ENCODE peak calls at places on chromosomes 3 and 15, in five cellular contexts. I, G, Y, D and P are unnamed samples.

GRCh38 chr3:41681479-41681878 is 280.4 kb downstream of the ULK4 start:
- DNase-seq in Y (no peak), D (peak), I (no peak), G (no peak), P (no peak)

GRCh38 chr3:21920431-21920830 is 169.4 kb upstream of the ZNF385D start:
- DNase-seq in I (no peak), D (no peak), Y (no peak), G (no peak), P (no peak)

GRCh38 chr3:134468519-134468918 is 17.3 kb downstream of the ANAPC13 start:
- DNase-seq in G (no peak), D (no peak), Y (no peak), I (no peak), P (no peak)

GRCh38 chr15:67303490-67304363 is 49.1 kb downstream of the IQCH start:
- DNase-seq in I (no peak), D (no peak), G (no peak), Y (peak), P (peak)

GRCh38 chr3:187987919-187988318 is 166.0 kb upstream of the LPP start:
- DNase-seq in D (no peak), G (no peak), I (no peak), Y (peak), P (no peak)

GRCh38 chr15:57321973-57322601 is 54.2 kb upstream of the CGNL1 start:
- DNase-seq in Y (no peak), I (no peak), D (no peak), G (no peak), P (no peak)

GRCh38 chr3:195045481-195045880 is 225.5 kb downstream of the XXYLT1 start:
- DNase-seq in Y (no peak), G (no peak), D (no peak), I (no peak), P (no peak)

GRCh38 chr15:96264801-96265515 is 65.5 kb upstream of the NR2F2 start:
- DNase-seq in I (no peak), G (no peak), Y (no peak), D (no peak), P (no peak)

GRCh38 chr3:107690522-107691138 is 167.9 kb downstream of the BBX start:
- DNase-seq in I (no peak), D (no peak), G (no peak), Y (no peak), P (peak)

GRCh38 chr3:129126726-129127280 is 5.2 kb upstream of the RAB43 start:
- DNase-seq in D (no peak), I (no peak), G (no peak), Y (no peak), P (no peak)

GRCh38 chr3:40258555-40258954 is 51.0 kb upstream of the EIF1B start:
- DNase-seq in I (no peak), G (no peak), Y (no peak), D (no peak), P (no peak)

GRCh38 chr3:37453393-37454391 is 279.3 kb upstream of the LRRFIP2 start:
- DNase-seq in I (peak), Y (no peak), G (peak), D (peak), P (no peak)

GRCh38 chr15:88571153-88572029 is 24.9 kb upstream of the DET1 start:
- DNase-seq in G (no peak), I (no peak), D (no peak), Y (no peak), P (no peak)

GRCh38 chr15:58146734-58147133 is 8.6 kb downstream of the AQP9 start:
- DNase-seq in G (peak), Y (no peak), D (peak), I (no peak), P (no peak)

GRCh38 chr15:68765602-68766368 is 54.9 kb downstream of the ANP32A start:
- DNase-seq in I (no peak), D (no peak), G (no peak), Y (no peak), P (no peak)

GRCh38 chr15:96337991-96338771 is 7.7 kb downstream of the NR2F2 start:
- DNase-seq in D (no peak), G (no peak), Y (no peak), I (no peak), P (no peak)

GRCh38 chr3:42979044-42979962 is at the start of gene GASK1A:
- DNase-seq in D (peak), G (peak), I (peak), Y (peak), P (no peak)

GRCh38 chr3:183244981-183245476 is 8.0 kb upstream of the B3GNT5 start:
- DNase-seq in I (no peak), Y (no peak), D (no peak), G (no peak), P (no peak)

GRCh38 chr15:101193063-101193712 is 58.7 kb downstream of the CHSY1 start:
- DNase-seq in G (peak), D (no peak), Y (no peak), I (no peak), P (no peak)

DNA sequence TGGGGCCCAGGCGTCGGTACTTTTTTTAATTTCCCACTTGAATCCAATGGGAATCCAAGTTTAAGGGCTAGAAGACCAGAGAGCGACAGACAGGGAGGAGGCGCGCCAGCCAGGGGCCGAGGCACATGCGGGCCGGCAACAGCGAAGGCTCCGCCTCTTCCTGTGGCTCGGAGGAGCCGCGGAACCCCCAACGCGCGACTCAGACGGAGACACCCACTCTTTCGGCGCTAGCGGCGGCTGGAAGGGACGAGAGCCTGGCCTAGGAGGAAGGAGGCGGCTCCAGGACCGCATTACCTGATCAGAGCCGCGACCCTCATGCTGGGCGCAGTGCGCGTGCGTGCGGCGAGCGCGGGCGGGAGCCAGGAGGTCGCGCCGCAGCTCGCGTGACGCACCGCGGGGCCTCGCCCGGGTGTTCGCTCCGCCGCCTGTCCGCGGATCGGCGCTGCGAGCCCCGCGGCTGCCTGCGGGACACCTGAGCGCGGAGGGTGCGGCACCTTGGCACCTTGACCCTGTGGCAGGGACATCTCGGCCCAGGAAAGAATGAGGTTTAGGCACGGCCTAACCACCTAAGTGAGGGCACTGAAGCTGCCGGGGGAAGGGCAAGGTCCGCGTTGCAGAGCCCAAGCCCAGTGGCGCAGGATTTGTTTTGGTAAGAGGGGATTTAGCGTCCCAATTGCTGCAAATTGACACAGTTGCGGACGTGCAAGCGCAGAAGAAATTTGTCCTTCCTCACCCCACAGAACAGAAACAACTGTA is at the start of gene DPH6:
- DNase-seq in G (peak), I (peak), D (peak), Y (peak), P (peak)
- TF ChIP-seq CTCF in G (no peak), I (no peak), D (no peak), Y (no peak), P (no peak)

DNA sequence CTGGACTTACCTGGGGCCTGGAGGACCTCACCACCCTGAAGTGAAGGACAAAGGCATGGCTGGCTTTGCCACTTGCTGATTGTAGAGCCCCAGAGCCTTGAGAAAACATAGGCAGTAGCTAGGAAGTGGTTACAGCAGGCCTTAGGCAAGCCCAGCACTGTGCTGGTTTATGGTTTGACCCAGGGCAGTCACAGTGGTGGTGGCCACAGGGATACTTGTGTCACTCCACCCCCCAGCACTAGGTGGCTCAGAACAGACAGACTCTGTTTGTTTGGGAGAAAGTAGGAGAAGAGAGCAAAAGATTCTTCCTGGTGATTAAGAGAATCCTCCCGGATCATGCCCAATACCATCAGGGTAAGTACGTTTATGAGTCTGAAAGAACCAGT is 13.2 kb upstream of the COL8A1 start:
- DNase-seq in G (no peak), D (no peak), I (no peak), Y (no peak), P (no peak)
- TF ChIP-seq CTCF in G (no peak), D (no peak), I (no peak), Y (no peak), P (no peak)

GRCh38 chr3:79086514-79086913 is 681.3 kb downstream of the ROBO1 start:
- DNase-seq in I (peak), Y (peak), G (peak), D (peak), P (peak)
- TF ChIP-seq CTCF in I (peak), Y (peak), G (peak), D (no peak), P (peak)

GRCh38 chr15:31740203-31740602 is 290.1 kb upstream of the CHRNA7 start:
- DNase-seq in I (peak), D (no peak), Y (no peak), G (no peak), P (no peak)
- TF ChIP-seq CTCF in I (no peak), D (no peak), Y (no peak), G (no peak), P (no peak)

DNA sequence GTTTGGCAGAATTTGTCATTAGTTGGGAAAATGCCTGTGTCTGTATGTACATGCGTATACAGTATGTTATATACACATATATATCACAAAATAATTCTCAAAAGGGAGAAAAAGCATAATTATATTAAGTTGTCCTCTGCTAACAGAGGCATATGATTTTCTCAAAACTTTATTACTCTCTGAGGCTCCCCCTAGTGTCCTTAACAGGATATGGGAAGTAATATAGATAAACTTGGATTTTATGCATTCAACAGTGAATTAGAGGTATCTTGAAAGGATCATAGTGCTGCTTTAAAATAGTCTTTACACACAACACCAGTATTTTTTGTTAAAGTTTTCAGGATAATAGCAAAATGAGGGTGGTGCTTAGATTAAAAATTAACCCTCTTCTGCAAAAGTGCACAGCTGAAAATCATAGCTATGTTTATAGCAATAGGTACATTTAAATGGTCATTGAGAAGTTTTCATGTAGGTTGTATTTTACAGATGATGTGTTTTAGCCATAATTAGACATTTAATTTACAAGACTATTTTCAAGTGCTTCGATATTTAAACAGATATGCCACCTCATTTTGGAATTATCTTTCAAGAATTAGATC is 454.0 kb upstream of the ROBO2 start:
- DNase-seq in I (no peak), G (no peak), Y (no peak), D (no peak), P (peak)
- TF ChIP-seq CTCF in I (peak), G (peak), Y (peak), D (no peak), P (peak)

DNA sequence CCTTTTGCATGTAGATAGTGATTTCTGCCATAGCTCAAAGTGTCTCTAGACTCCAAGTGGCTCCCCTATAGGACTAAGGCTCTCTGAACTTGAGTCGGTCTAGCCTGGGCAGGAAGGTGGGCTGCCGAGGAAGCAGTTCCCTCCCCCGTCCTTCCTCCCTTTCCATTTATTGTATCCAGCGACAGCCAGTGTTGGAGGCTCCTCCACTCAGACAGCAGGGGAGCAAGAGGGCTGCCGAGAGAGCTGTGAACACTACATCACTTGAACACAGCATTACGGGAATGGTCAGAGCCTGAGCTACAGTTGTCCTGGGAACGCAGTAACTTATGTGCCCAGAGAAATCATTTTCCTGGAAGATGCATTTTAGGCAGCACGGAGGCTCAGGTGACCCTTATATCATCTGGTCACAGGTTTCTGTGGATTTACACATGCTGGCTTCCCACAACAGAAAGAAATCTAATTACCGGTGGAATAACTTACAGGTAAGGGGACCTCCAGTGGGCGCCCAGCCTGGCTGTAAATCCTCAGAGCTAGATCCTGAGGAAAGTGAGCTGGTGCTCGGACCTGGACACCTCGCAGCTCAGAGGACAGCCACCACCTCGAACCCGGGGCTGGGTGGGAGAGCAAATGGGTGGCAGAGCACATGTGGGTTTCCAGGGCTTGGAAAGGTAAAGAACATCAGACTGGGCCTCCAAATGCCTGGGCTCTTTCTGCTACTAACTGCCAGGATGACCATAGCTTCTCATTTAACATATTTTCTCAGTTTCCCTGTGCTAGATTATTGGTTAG is 197.1 kb downstream of the UACA start:
- DNase-seq in D (no peak), Y (no peak), I (peak), G (no peak), P (no peak)
- TF ChIP-seq CTCF in D (no peak), Y (no peak), I (no peak), G (no peak), P (no peak)

DNA sequence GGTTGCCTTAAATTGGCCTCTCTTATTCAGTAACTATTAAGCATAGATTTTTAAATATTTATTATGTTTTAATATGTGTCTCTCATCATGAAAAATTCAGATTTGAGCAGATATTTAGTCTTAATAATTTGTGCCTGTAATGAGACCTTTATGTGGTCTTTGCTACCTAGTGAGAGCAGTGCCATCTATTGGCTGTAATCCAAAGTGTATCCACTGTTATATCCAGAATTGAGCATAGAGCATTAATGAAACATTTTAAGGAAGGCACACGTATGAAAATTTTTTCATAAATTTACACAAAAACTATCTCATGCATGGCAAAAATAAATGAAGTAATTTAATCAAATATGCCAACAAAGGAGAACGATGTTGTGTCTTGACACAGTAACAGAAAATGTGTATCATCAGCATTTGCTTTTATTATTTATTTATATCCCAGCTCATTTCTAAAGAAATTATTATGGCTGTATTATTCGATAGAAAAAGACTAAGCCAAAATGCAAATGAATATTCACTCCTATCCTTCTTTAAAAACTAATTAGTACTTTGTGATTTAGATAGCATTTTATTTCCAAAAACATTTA is 203.5 kb downstream of the RSRC1 start:
- DNase-seq in D (no peak), I (no peak), G (no peak), Y (no peak), P (peak)
- TF ChIP-seq CTCF in D (no peak), I (peak), G (no peak), Y (peak), P (peak)

DNA sequence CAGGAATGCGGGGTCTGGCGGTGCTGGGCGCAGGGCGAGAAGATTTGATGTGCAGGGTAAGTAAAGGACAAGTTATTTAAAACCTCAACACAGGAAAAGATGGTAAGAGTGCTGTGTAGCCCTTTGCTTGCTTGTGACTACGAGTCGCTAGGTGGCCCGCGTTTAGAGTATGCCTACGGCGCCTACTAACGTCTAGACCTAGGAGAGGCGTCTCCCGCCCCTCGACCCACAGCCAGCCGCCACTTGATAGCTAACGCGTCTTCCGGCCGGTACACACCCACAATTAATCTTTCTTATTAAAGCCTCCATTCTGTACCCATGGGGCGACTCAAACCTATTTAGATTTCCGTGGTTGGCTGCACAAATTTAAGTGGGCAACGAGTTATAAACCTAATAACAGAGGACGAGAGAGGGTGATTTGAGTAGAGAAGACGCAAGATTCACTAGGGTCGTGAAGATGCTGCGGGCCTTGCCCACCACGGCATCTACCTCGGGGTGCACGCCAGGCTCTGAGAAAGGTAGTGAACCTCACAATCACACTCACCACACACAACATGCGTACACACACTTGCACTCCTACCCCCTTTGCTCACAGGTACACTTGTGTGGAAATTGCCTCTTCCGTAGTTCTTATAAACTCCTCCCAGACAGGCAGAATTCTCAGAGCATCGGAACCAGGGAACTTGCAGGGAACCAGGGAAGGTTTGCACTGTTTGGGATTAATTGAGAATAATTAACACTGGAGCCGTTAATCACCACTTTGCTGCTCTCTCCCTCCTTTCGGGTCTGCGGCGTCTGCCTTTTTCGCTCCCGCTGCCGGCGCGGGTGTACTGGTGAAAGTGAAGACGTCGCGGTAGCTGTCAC is 12.1 kb downstream of the SOX2 start:
- DNase-seq in G (no peak), I (no peak), Y (no peak), D (no peak), P (no peak)
- TF ChIP-seq CTCF in G (no peak), I (no peak), Y (no peak), D (no peak), P (no peak)